ENCODE peak calls at places on chromosome 1, in four cellular contexts. L is prostate gland, M is psoas muscle, U is mucosa of descending colon. A is an unnamed sample.
A peak's percentile ranks its signal among the peaks of the same experiment; 100 is the strongest.

GRCh38 chr1:119958223-119958622 is 61.9 kb upstream of the ADAM30 start:
- DNase-seq in L (no peak), M (no peak), U (no peak), A (no peak)

GRCh38 chr1:224116131-224116530 is 2.2 kb downstream of the FBXO28 start:
- DNase-seq in L (no peak), M (no peak), U (no peak), A (peak; percentile 56)

GRCh38 chr1:31396633-31397351 is 16.2 kb upstream of the SERINC2 start:
- DNase-seq in L (no peak), M (no peak), U (no peak), A (peak; percentile 99)

GRCh38 chr1:119101563-119101962 is 38.9 kb downstream of the WARS2 start:
- DNase-seq in L (peak; percentile 43), M (no peak), U (no peak), A (no peak)

GRCh38 chr1:113389356-113389952 is 861 bp upstream of the MAGI3 start:
- DNase-seq in L (no peak), M (no peak), U (no peak), A (no peak)

GRCh38 chr1:33425900-33426299 is 5.0 kb downstream of the PHC2 start:
- DNase-seq in L (no peak), M (no peak), U (no peak), A (no peak)

GRCh38 chr1:113199718-113200455 is 126.9 kb downstream of the LRIG2 start:
- DNase-seq in L (no peak), M (no peak), U (no peak), A (no peak)

GRCh38 chr1:66388918-66389317 is 145.0 kb upstream of the SGIP1 start:
- DNase-seq in L (no peak), M (no peak), U (no peak), A (no peak)

GRCh38 chr1:188251039-188251438 is 1422.3 kb downstream of the PLA2G4A start:
- DNase-seq in L (no peak), M (no peak), U (no peak), A (no peak)

DNA sequence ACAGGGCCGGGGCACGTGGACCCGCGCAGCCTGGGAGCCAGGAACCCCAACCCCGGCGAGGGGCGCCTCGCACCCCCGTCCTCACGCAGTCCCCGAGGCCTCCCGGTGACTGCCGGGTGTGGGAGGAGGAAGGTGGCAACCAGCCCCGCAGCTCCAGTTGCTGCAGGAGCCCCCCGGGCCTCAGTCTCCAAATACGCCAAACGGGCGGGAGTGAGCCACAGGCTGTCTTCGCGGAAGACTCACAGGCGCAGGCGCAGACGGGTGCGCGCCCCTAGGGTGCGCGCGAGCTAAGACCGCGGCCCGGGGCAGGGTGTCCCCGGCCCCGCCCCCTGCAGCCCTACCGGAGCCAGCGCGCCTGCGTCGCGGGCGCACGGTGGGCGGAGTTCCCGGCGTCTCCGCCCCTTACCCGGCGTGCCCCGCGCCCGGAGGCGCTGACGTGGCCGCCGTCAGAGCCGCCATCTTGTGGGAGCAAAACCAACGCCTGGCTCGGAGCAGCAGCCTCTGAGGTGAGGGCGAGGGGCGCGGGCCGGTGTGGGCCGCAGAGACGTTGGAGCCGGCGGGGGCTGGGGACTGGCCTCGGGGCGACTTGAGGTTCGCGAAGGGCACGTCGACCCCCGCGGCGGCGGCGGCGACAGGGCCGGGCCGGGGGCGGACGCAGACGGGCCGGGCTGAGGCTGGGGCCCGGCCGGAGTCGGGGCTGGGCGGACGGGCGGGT is at the start of gene ARF1:
- DNase-seq in L (peak; percentile 92), M (peak; percentile 96), U (peak; percentile 96), A (peak; percentile 77)
- H3K4me1 ChIP-seq in L (peaks cover 32% of the 10 kb centered on the region), M (peaks cover 43% of the 10 kb centered on the region), U (peaks cover 40% of the 10 kb centered on the region), A (peaks cover 34% of the 10 kb centered on the region)

GRCh38 chr1:177118901-177119300 is 45.6 kb downstream of the ASTN1 start:
- DNase-seq in L (no peak), M (no peak), U (no peak), A (no peak)
- H3K4me1 ChIP-seq in L (no peaks in the 10 kb centered on the region), M (no peaks in the 10 kb centered on the region), U (no peaks in the 10 kb centered on the region), A (no peaks in the 10 kb centered on the region)

DNA sequence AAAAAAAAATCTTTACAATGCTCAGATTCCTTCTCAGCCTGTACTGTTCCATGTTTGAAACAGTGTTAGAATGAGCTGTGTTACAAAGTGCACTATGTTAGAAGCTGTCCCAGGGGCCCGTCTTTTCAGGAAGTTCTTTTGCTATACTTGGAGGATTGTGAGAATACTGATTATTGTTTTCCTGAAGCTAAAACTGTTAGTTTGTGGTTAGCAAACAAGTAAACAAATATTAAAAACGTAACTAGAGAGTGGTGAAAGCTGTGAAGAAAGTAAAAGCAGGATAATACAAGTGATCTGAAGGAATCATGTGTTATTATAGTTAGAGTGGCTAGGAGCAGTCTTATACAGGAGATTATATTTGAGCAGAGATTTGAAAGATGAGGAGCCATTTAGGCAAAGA is 35.6 kb downstream of the CAMSAP2 start:
- DNase-seq in L (no peak), M (no peak), U (no peak), A (no peak)
- H3K4me1 ChIP-seq in L (no peaks in the 10 kb centered on the region), M (peaks cover 14% of the 10 kb centered on the region), U (no peaks in the 10 kb centered on the region), A (peaks cover 18% of the 10 kb centered on the region)

GRCh38 chr1:39152923-39153322 is 51.6 kb upstream of the MACF1 start:
- DNase-seq in L (no peak), M (no peak), U (no peak), A (no peak)
- H3K4me1 ChIP-seq in L (peaks cover 18% of the 10 kb centered on the region), M (peaks cover 54% of the 10 kb centered on the region), U (peaks cover 6% of the 10 kb centered on the region), A (peaks cover 48% of the 10 kb centered on the region)

DNA sequence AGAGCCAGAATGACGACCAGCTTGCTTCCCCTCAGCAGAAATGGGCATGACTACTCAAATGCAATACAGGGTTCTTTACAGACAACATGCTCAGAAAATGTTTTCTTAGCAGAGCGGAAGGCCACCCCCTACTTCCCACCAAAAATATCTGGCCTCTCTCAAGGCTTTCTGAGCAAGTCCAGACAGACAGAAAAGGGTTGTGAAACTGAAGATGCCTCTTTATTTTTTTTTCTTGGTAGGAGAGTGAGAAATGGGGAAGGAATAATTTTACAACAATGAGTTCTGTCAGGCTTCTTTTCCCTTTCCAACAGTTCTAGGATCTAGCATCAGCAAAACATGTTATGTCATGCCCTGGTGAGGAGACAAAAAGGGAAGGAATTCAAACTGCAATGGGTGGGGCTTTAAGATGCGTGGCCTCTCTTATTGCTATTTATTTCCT is 172.0 kb upstream of the CAMK1G start:
- DNase-seq in L (peak; percentile 58), M (no peak), U (no peak), A (no peak)
- H3K4me1 ChIP-seq in L (no peaks in the 10 kb centered on the region), M (no peaks in the 10 kb centered on the region), U (no peaks in the 10 kb centered on the region), A (peaks cover 77% of the 10 kb centered on the region)

DNA sequence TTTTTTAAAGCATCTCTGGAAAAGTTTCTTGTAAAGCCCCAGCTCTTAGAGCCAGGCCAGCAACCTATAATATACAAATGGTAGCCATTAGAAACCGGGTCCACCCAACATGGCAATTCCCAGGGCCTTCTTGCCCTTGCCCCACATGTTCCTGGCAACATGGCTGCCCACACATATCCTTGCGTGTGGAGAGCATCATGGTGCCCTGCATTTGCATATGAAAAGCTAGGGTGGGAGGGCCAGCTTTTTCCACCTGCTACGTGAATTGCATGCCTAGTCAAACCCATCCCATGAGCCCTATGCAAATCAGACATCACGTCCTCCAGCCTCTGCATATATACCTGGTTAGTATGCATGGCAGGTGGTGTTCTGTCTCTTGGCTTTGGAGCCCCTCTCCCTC is 88.2 kb downstream of the RABGAP1L start:
- DNase-seq in L (no peak), M (no peak), U (no peak), A (no peak)
- H3K4me1 ChIP-seq in L (no peaks in the 10 kb centered on the region), M (no peaks in the 10 kb centered on the region), U (no peaks in the 10 kb centered on the region), A (no peaks in the 10 kb centered on the region)